ENCODE peak calls at places on chromosomes 6 and 20, in four cellular contexts. S is MCF 10A, Q is choroid plexus epithelial cell, L is gastrocnemius medialis. E is an unnamed sample.

GRCh38 chr20:2301164-2301622 is 5.4 kb downstream of the TGM3 start:
- DNase-seq in S (peak), Q (no peak), L (peak), E (no peak)

GRCh38 chr6:11232968-11233626 is 629 bp upstream of the NEDD9 start:
- DNase-seq in S (no peak), Q (no peak), L (no peak), E (peak)

GRCh38 chr20:33926425-33926824 is 67.3 kb upstream of the RALY start:
- DNase-seq in S (no peak), Q (no peak), L (no peak), E (no peak)

GRCh38 chr6:74720923-74721322 is 484.9 kb downstream of the COL12A1 start:
- DNase-seq in S (no peak), Q (no peak), L (no peak), E (no peak)

GRCh38 chr6:16181429-16182359 is 52.8 kb downstream of the MYLIP start:
- DNase-seq in S (no peak), Q (no peak), L (no peak), E (no peak)

GRCh38 chr6:18674346-18674745 is 287.2 kb downstream of the RNF144B start:
- DNase-seq in S (no peak), Q (no peak), L (no peak), E (no peak)

GRCh38 chr6:119346450-119346849 is 3.1 kb downstream of the MAN1A1 start:
- DNase-seq in S (no peak), Q (no peak), L (no peak), E (no peak)

GRCh38 chr6:134517145-134517658 is 199.3 kb upstream of the SGK1 start:
- DNase-seq in S (peak), Q (peak), L (peak), E (no peak)

GRCh38 chr20:41175727-41176330 is 38.5 kb downstream of the PLCG1 start:
- DNase-seq in S (no peak), Q (no peak), L (no peak), E (no peak)

GRCh38 chr6:26502169-26502568 is 2.1 kb downstream of the BTN1A1 start:
- DNase-seq in S (no peak), Q (no peak), L (no peak), E (no peak)

GRCh38 chr6:168016176-168016620 is 18.7 kb downstream of the KIF25 start:
- DNase-seq in S (no peak), Q (no peak), L (no peak), E (no peak)

GRCh38 chr6:144344651-144345050 is 59.5 kb downstream of the UTRN start:
- DNase-seq in S (no peak), Q (no peak), L (no peak), E (no peak)

GRCh38 chr20:63248835-63249591 is 5.2 kb downstream of the NKAIN4 start:
- DNase-seq in S (no peak), Q (no peak), L (no peak), E (no peak)

GRCh38 chr6:225121-225721 is 67.1 kb upstream of the DUSP22 start:
- DNase-seq in S (peak), Q (no peak), L (no peak), E (no peak)

GRCh38 chr6:42095776-42096541 is 45.6 kb downstream of the TAF8 start:
- DNase-seq in S (no peak), Q (no peak), L (no peak), E (no peak)

GRCh38 chr6:7590918-7591302 is 912 bp downstream of the SNRNP48 start:
- DNase-seq in S (peak), Q (peak), L (no peak), E (no peak)

GRCh38 chr20:32165836-32166545 is 41.6 kb downstream of the PLAGL2 start:
- DNase-seq in S (no peak), Q (peak), L (no peak), E (no peak)

GRCh38 chr6:56714273-56714672 is 71.6 kb upstream of the DST start:
- DNase-seq in S (no peak), Q (no peak), L (no peak), E (no peak)

DNA sequence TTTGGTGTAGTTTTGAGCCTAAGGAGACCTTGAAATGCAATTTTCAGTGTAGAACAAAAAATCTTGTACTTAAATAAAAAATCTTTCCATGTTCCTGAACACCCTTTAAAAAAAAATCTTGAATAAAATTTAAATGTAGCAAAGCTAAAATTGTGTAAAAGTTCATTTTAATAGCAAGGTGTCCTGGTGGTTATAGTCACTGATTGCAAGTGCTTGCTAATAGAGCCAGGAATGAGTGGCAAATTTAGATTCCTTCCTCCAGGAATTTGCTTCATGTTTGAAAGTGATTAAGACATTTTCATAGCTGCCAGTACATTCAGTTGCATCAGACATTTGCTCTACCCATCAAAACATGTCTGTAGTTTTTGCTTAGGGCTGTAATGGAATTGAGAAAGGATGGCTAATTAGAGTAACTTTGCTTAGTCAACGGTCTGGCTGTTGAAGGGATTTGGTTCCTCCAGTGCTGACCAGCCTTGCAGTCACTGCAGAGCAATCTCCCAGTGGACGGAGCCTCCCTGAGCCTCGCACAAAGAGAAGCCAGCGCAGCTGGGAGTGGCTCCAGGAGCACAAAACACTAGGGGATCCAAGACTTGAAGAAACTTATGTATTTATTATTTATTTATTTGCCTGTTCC is 36.5 kb downstream of the AKAP12 start:
- DNase-seq in S (peak), Q (peak), L (no peak), E (no peak)
- TF ChIP-seq CTCF in S (peak), Q (peak), L (no peak), E (no peak)

GRCh38 chr6:29602564-29603361 is 17.8 kb downstream of the OR2H2 start:
- DNase-seq in S (peak), Q (peak), L (no peak), E (no peak)
- TF ChIP-seq CTCF in S (no peak), Q (peak), L (no peak), E (no peak)

DNA sequence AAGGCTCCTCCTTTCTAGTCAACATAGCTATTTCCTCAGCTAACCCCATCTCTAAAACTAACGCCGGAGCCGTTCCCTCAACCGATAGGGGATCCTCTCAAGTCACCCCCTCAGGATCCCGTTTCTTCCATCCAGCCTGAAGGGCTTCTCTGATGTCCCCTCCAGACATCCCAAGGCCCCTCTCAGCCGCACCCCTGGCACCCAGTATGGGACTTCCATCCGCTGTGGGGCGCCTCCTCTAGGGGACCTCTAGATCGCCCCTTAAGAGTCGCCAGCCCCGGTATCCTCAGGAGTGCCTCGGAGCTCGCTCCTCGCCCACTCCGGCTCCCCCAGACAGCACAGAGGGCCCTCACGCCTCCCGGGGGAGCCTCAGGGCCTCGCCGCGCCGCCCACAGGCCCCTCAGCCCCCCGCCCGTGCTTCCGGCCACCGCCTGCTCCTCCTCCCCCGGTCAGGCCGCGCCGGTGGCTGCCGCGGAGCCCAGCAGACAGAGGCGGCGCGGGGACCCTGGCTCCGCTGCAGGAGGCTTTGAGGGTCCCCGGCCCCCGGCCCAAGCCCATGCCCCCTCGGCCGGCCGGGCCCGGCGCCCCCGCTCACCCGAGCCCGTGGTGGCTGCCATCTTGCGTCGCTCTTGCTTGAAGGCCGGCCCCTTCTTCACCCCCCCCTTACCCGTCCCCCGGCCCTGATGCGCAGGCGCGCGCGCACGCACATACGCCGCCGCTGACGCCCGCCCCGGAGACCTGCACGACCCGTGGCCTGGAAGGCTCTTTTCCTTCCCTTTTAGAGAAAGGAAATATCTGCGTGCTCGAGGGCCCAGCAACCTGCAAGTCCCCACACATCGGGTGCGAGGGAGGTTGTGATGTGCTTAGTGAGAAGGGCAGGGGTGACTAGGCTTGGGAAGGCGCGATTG is at the start of gene UBE2V1:
- DNase-seq in S (peak), Q (peak), L (peak), E (peak)
- TF ChIP-seq CTCF in S (peak), Q (peak), L (no peak), E (peak)

GRCh38 chr20:327946-328563 is 2.7 kb downstream of the SOX12 start:
- DNase-seq in S (no peak), Q (peak), L (no peak), E (no peak)

GRCh38 chr20:325043-325888 is at the start of gene SOX12:
- DNase-seq in S (peak), Q (peak), L (peak), E (peak)

GRCh38 chr20:327041-327945 is 1.9 kb downstream of the SOX12 start:
- DNase-seq in S (peak), Q (peak), L (peak), E (peak)

GRCh38 chr20:325889-326644 is 715 bp downstream of the SOX12 start:
- DNase-seq in S (peak), Q (peak), L (no peak), E (peak)

DNA sequence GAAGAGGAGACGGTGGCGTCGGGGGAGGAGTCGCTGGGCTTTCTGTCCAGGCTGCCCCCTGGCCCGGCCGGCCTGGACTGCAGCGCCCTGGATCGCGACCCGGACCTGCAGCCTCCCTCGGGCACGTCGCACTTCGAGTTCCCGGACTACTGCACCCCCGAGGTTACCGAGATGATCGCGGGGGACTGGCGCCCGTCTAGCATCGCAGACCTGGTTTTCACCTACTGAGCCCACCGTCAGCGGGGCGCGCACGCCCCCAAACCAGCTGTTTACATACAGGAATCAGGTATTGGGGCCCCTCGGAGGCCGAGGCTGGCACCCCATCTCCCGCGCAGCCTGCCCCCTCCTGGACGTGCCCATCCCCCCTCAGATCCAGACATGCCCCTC is 1.3 kb downstream of the SOX12 start:
- DNase-seq in S (peak), Q (peak), L (no peak), E (peak)
- TF ChIP-seq CTCF in S (no peak), Q (peak), L (no peak), E (no peak)